ENCODE peak calls at places on chromosomes 12 and 14, in four cellular contexts. G, Y, O and D are unnamed samples. For H3K36me3, the result is how much of the 10 kb centered on the place peaks cover.

GRCh38 chr14:64841772-64842490 is 37.8 kb downstream of the SPTB start:
- DNase-seq in G (peak), Y (no peak), O (peak), D (no peak)

GRCh38 chr12:33581613-33582122 is 142.0 kb upstream of the SYT10 start:
- DNase-seq in G (no peak), Y (no peak), O (no peak), D (no peak)

GRCh38 chr12:113903381-113903863 is 62.7 kb downstream of the RBM19 start:
- DNase-seq in G (no peak), Y (no peak), O (no peak), D (peak)

GRCh38 chr14:60657609-60657983 is 8.3 kb upstream of the SIX1 start:
- DNase-seq in G (peak), Y (peak), O (no peak), D (no peak)

GRCh38 chr14:71682337-71682736 is 249.9 kb upstream of the RGS6 start:
- DNase-seq in G (no peak), Y (no peak), O (no peak), D (no peak)

GRCh38 chr14:75249251-75249957 is 29.2 kb upstream of the FOS start:
- DNase-seq in G (peak), Y (peak), O (peak), D (no peak)

GRCh38 chr12:85626031-85626781 is 210.0 kb downstream of the RASSF9 start:
- DNase-seq in G (no peak), Y (no peak), O (no peak), D (peak)

GRCh38 chr12:84793558-84794367 is 118.8 kb downstream of the SLC6A15 start:
- DNase-seq in G (no peak), Y (no peak), O (no peak), D (no peak)

GRCh38 chr12:119696943-119697342 is 29.0 kb downstream of the PRKAB1 start:
- DNase-seq in G (no peak), Y (no peak), O (no peak), D (no peak)

GRCh38 chr12:96876966-96877365 is 30.1 kb upstream of the NEDD1 start:
- DNase-seq in G (no peak), Y (no peak), O (no peak), D (no peak)

GRCh38 chr12:122402264-122402663 is 20.2 kb downstream of the CLIP1 start:
- DNase-seq in G (no peak), Y (no peak), O (no peak), D (no peak)

GRCh38 chr14:100422556-100423420 is 99.6 kb downstream of the SLC25A47 start:
- DNase-seq in G (no peak), Y (no peak), O (no peak), D (no peak)

GRCh38 chr14:76962303-76962660 is 66.2 kb downstream of the IRF2BPL start:
- DNase-seq in G (no peak), Y (no peak), O (no peak), D (no peak)

GRCh38 chr12:103140217-103140616 is 182.7 kb downstream of the ASCL1 start:
- DNase-seq in G (no peak), Y (no peak), O (no peak), D (no peak)

GRCh38 chr12:62714409-62715075 is 220.4 kb downstream of the PPM1H start:
- DNase-seq in G (peak), Y (no peak), O (no peak), D (no peak)

GRCh38 chr14:91155626-91156089 is 41.8 kb downstream of the DGLUCY start:
- DNase-seq in G (no peak), Y (no peak), O (no peak), D (no peak)

GRCh38 chr14:75242546-75243273 is 35.9 kb upstream of the FOS start:
- DNase-seq in G (peak), Y (no peak), O (no peak), D (no peak)

GRCh38 chr12:112116232-112117060 is 7.9 kb upstream of the NAA25 start:
- DNase-seq in G (peak), Y (peak), O (peak), D (no peak)

GRCh38 chr12:21615441-21615840 is 10.8 kb upstream of the GYS2 start:
- DNase-seq in G (no peak), Y (no peak), O (no peak), D (no peak)

GRCh38 chr14:57725399-57726077 is 140.4 kb downstream of the SLC35F4 start:
- DNase-seq in G (no peak), Y (no peak), O (no peak), D (peak)

GRCh38 chr14:73717247-73717646 is 3.1 kb upstream of the PNMA1 start:
- DNase-seq in G (no peak), Y (no peak), O (no peak), D (no peak)

GRCh38 chr14:61569783-61570182 is 125.5 kb upstream of the HIF1A start:
- DNase-seq in G (peak), Y (peak), O (no peak), D (no peak)

GRCh38 chr12:115437061-115437567 is 753.1 kb upstream of the TBX3 start:
- DNase-seq in G (no peak), Y (no peak), O (no peak), D (no peak)

GRCh38 chr14:35883677-35884293 is 57.6 kb downstream of the BRMS1L start:
- DNase-seq in G (no peak), Y (peak), O (no peak), D (no peak)

GRCh38 chr12:63965936-63966602 is 121.6 kb downstream of the SRGAP1 start:
- DNase-seq in G (no peak), Y (no peak), O (no peak), D (no peak)

GRCh38 chr12:25730489-25731349 is 177.6 kb upstream of the LMNTD1 start:
- DNase-seq in G (no peak), Y (no peak), O (no peak), D (no peak)

GRCh38 chr12:104569348-104570173 is 112.8 kb downstream of the CHST11 start:
- DNase-seq in G (no peak), Y (peak), O (no peak), D (no peak)

GRCh38 chr12:67111182-67111581 is 158.0 kb upstream of the CAND1 start:
- DNase-seq in G (no peak), Y (no peak), O (no peak), D (no peak)

GRCh38 chr12:120231316-120232011 is 30.6 kb upstream of the RPLP0 start:
- DNase-seq in G (no peak), Y (peak), O (no peak), D (peak)

GRCh38 chr12:57603323-57603722 is 1.3 kb upstream of the DTX3 start:
- DNase-seq in G (no peak), Y (no peak), O (no peak), D (no peak)

GRCh38 chr12:80412343-80412953 is 31.6 kb upstream of the PTPRQ start:
- DNase-seq in G (no peak), Y (peak), O (no peak), D (no peak)

GRCh38 chr12:75850751-75851462 is 180.7 kb downstream of the PHLDA1 start:
- DNase-seq in G (no peak), Y (no peak), O (no peak), D (peak)

GRCh38 chr14:92531151-92531873 is 17.7 kb downstream of the RIN3 start:
- DNase-seq in G (no peak), Y (no peak), O (no peak), D (no peak)

GRCh38 chr12:112599871-112600270 is 181.1 kb downstream of the PTPN11 start:
- DNase-seq in G (no peak), Y (no peak), O (no peak), D (no peak)

GRCh38 chr12:32903318-32903717 is 6.7 kb upstream of the PKP2 start:
- DNase-seq in G (no peak), Y (no peak), O (no peak), D (no peak)

GRCh38 chr12:127539499-127539898 is 727.5 kb upstream of the TMEM132C start:
- DNase-seq in G (no peak), Y (no peak), O (no peak), D (no peak)

DNA sequence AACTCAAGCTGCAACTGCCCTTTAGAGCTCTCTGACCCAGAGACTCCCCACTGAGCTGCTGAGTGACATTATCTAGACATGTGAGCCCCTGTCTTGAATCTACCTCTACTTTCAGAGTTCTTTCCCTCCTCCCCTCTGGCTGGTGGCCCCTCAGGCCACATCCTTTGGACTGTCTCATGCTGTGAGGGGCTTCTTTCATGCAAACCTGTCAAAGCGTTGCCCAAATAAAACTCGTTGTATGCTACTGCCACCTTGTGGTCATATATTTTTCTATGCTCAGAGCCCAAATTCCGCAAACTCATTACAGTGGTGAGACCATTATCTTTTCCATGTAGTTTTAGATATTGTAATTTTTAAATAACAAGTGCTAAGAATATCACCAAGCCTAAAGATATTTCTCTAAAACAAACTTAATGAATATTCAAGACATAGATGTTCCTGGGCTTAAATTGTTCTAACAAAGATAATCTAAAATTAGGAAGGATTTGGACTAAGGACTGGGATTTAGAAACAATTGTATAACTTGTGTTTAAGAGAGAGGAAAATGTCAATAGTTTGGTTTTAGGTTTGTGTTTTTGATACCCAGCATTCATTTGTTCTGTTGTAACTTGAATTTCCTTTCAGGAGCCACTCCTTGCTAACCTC is 338.0 kb downstream of the AACS start:
- DNase-seq in G (no peak), Y (peak), O (no peak), D (no peak)
- TF ChIP-seq CTCF in G (peak), Y (peak), O (peak), D (peak)

GRCh38 chr12:94925729-94926128 is 77.8 kb downstream of the NDUFA12 start:
- DNase-seq in G (no peak), Y (no peak), O (no peak), D (no peak)

GRCh38 chr12:94929780-94930179 is 73.7 kb downstream of the NDUFA12 start:
- DNase-seq in G (no peak), Y (no peak), O (no peak), D (no peak)

GRCh38 chr12:94930216-94930654 is 73.3 kb downstream of the NDUFA12 start:
- DNase-seq in G (no peak), Y (no peak), O (no peak), D (no peak)

GRCh38 chr12:94925206-94925605 is 78.3 kb downstream of the NDUFA12 start:
- DNase-seq in G (no peak), Y (no peak), O (no peak), D (no peak)

DNA sequence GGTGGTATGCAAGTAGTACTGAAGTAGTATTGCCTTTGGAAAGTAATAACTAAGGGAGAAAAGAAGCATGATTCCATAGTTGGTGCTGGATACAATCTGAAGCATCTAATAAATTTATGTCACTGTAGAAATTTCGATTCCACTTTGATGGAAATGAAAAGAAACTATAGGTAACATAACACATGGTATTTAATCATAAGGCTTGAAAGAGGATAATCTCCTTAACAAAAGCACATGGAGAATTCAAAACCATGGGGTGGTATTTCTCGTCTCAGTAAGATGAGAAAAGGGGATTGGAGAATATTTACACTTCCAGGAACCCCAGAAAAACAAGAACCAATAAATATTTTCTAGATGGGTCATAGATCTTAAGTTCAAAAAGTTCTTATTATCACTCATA is 72.7 kb downstream of the NDUFA12 start:
- DNase-seq in G (no peak), Y (no peak), O (no peak), D (no peak)
- H3K4me3 ChIP-seq in G (no peak), Y (no peak), O (no peak), D (no peak)

GRCh38 chr12:12127304-12127703 is 56.6 kb downstream of the BCL2L14 start:
- DNase-seq in G (no peak), Y (no peak), O (no peak), D (no peak)
- H3K36me3 ChIP-seq in G (half or more), Y (under half), O (under half), D (under half)

GRCh38 chr12:89821901-89822300 is 113.3 kb upstream of the ATP2B1 start:
- DNase-seq in G (no peak), Y (peak), O (no peak), D (no peak)
- TF ChIP-seq CTCF in G (no peak), Y (no peak), O (no peak), D (no peak)

DNA sequence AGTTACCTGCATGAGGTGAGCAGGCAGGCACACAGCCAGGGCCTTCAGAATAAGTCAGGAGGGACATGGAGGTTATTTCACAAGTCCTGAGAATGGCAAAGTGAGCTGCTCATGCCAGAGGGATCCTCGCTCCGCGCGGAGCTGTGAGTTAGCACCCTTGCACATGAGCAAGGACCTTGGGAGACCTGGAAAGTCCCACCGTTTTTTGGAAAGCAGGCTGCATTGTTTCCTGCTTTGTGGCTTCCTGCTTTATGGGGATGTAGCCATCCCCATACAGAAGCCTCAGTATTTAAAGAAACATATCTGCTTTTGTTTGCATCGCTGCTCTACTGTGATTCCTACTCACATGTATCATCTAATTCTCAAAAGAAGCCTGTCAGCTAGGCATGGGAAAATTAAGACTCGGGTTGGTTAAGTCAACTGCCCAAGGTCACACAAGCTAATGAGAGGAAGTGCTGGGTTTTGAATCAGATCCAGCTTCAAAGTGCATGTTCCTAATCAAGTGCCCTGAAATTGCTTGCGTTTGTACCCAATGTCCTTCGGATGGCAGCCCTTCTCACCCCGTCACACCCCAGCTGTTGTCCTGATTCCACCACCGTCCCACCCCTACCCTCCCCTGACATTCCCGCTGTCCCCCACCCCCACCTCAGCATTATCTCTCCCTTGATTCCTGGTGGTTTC is 106.2 kb downstream of the CRACR2A start:
- DNase-seq in G (no peak), Y (peak), O (no peak), D (no peak)
- H3K4me3 ChIP-seq in G (no peak), Y (no peak), O (no peak), D (no peak)

DNA sequence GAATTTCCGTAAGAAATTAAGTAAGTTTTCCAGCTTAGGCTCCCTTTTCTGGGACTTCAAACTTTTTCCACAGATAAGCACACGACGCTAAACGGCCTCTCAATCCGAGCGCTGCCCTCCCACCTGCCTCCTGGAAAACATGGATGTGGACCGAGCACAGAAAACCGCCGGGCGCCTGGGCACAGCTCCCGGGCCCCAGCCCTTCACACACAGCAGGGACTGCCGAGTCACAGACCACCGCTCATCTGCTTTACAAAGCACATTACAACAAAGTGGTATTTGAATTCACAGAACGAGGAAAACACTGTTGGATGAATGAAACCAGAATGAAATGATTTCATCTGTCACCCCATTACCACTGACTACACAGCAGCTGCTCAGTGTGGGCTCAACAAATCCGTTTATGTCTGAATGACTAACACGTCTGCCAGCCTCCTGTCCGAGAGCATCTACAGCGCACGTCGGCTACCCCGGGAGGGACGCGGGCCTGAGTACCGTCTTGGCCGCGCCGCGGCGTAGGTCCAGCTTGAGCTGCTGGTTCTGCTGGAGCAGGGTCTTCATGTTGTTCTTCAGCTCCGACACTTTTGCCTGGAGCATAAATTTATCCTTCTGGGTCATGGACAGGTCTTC is 13.1 kb upstream of the ANKLE2 start:
- DNase-seq in G (no peak), Y (no peak), O (no peak), D (no peak)
- H3K36me3 ChIP-seq in G (half or more), Y (half or more), O (half or more), D (half or more)

DNA sequence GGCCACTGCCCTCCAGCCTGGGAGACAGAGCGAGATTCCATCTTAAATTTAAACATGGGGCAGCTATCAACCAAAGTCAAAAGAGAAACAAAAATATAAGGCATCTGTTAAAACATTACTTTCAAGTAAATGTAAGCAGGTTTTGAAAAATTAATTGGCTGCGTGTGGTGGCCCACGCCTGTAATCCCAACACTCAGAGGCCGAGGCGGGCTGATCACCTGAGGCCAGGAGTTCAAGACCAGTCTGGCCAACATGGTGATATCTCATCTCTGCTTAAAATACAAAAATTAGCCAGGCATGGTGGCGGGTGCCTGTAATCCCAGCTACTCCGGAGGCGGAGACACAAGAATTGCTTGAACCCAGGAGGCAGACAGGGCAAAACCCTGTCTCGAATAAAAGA is 82.7 kb downstream of the PLEKHA5 start:
- DNase-seq in G (no peak), Y (no peak), O (no peak), D (no peak)
- TF ChIP-seq CTCF in G (no peak), Y (no peak), O (no peak), D (no peak)

GRCh38 chr12:50039151-50039835 is 14.0 kb upstream of the RACGAP1 start:
- DNase-seq in G (peak), Y (peak), O (peak), D (no peak)
- H3K4me3 ChIP-seq in G (no peak), Y (no peak), O (no peak), D (no peak)

GRCh38 chr12:6494968-6495367 is 1.1 kb downstream of the NCAPD2 start:
- DNase-seq in G (no peak), Y (peak), O (no peak), D (no peak)

GRCh38 chr12:6489449-6489848 is 3.6 kb downstream of the MRPL51 start:
- DNase-seq in G (no peak), Y (no peak), O (no peak), D (no peak)

GRCh38 chr12:6492838-6493579 is at the start of gene MRPL51:
- DNase-seq in G (peak), Y (peak), O (peak), D (peak)

GRCh38 chr12:6493580-6494350 is at the start of gene NCAPD2:
- DNase-seq in G (peak), Y (peak), O (peak), D (peak)

GRCh38 chr12:6494351-6494743 is 445 bp downstream of the NCAPD2 start:
- DNase-seq in G (no peak), Y (no peak), O (no peak), D (no peak)
- H3K36me3 ChIP-seq in G (half or more), Y (half or more), O (under half), D (under half)